ENCODE peak calls at places on chromosome 18, in six cellular contexts. One of them, this sample, is unnamed.
A peak's percentile ranks its signal among the peaks of the same experiment; 100 is the strongest.

GRCh38 chr18:50051288-50051687 is 143.7 kb downstream of the MYO5B start:
- DNase-seq in CD8-positive, alpha-beta T cell: no peak
- DNase-seq in cardiac muscle cell: peak; percentile 27
- DNase-seq in tibial artery: no peak
- DNase-seq in adrenal gland: no peak
- DNase-seq in colonic mucosa: no peak
- DNase-seq in this sample: peak; percentile 45

GRCh38 chr18:79542213-79542612 is 137.4 kb upstream of the CTDP1 start:
- DNase-seq in tibial artery: no peak
- DNase-seq in adrenal gland: no peak
- DNase-seq in cardiac muscle cell: no peak
- DNase-seq in CD8-positive, alpha-beta T cell: no peak
- DNase-seq in colonic mucosa: no peak
- DNase-seq in this sample: no peak

GRCh38 chr18:26685438-26686173 is 137.3 kb upstream of the KCTD1 start:
- DNase-seq in CD8-positive, alpha-beta T cell: no peak
- DNase-seq in colonic mucosa: no peak
- DNase-seq in cardiac muscle cell: no peak
- DNase-seq in adrenal gland: no peak
- DNase-seq in tibial artery: no peak
- DNase-seq in this sample: no peak

GRCh38 chr18:3233004-3233403 is 13.2 kb upstream of the MYOM1 start:
- DNase-seq in colonic mucosa: no peak
- DNase-seq in tibial artery: no peak
- DNase-seq in cardiac muscle cell: no peak
- DNase-seq in CD8-positive, alpha-beta T cell: no peak
- DNase-seq in adrenal gland: no peak
- DNase-seq in this sample: no peak

GRCh38 chr18:22980394-22980793 is 47.3 kb downstream of the RBBP8 start:
- DNase-seq in tibial artery: no peak
- DNase-seq in CD8-positive, alpha-beta T cell: no peak
- DNase-seq in cardiac muscle cell: no peak
- DNase-seq in adrenal gland: no peak
- DNase-seq in colonic mucosa: no peak
- DNase-seq in this sample: no peak

GRCh38 chr18:79641722-79642497 is 37.7 kb upstream of the CTDP1 start:
- DNase-seq in tibial artery: no peak
- DNase-seq in colonic mucosa: no peak
- DNase-seq in cardiac muscle cell: no peak
- DNase-seq in adrenal gland: no peak
- DNase-seq in CD8-positive, alpha-beta T cell: no peak
- DNase-seq in this sample: no peak

GRCh38 chr18:3345452-3345851 is 83.5 kb downstream of the MYL12B start:
- DNase-seq in cardiac muscle cell: peak; percentile 55
- DNase-seq in tibial artery: no peak
- DNase-seq in colonic mucosa: no peak
- DNase-seq in adrenal gland: no peak
- DNase-seq in CD8-positive, alpha-beta T cell: no peak
- DNase-seq in this sample: no peak

GRCh38 chr18:32753656-32754221 is 19.1 kb downstream of the KLHL14 start:
- DNase-seq in CD8-positive, alpha-beta T cell: no peak
- DNase-seq in adrenal gland: no peak
- DNase-seq in tibial artery: no peak
- DNase-seq in colonic mucosa: no peak
- DNase-seq in cardiac muscle cell: no peak
- DNase-seq in this sample: peak; percentile 83

GRCh38 chr18:1585881-1586488 is 681.3 kb downstream of the ADCYAP1 start:
- DNase-seq in colonic mucosa: no peak
- DNase-seq in adrenal gland: no peak
- DNase-seq in tibial artery: no peak
- DNase-seq in CD8-positive, alpha-beta T cell: no peak
- DNase-seq in cardiac muscle cell: peak; percentile 57
- DNase-seq in this sample: no peak

GRCh38 chr18:68454511-68455228 is 260.2 kb downstream of the TMX3 start:
- DNase-seq in tibial artery: no peak
- DNase-seq in CD8-positive, alpha-beta T cell: no peak
- DNase-seq in adrenal gland: no peak
- DNase-seq in colonic mucosa: no peak
- DNase-seq in cardiac muscle cell: peak; percentile 74
- DNase-seq in this sample: no peak

GRCh38 chr18:21599585-21600525 is 649 bp downstream of the ESCO1 start:
- DNase-seq in CD8-positive, alpha-beta T cell: no peak
- DNase-seq in tibial artery: peak; percentile 43
- DNase-seq in cardiac muscle cell: peak; percentile 6
- DNase-seq in adrenal gland: peak; percentile 65
- DNase-seq in colonic mucosa: peak; percentile 62
- DNase-seq in this sample: no peak

GRCh38 chr18:68916734-68917133 is 118.9 kb downstream of the CCDC102B start:
- DNase-seq in adrenal gland: no peak
- DNase-seq in CD8-positive, alpha-beta T cell: no peak
- DNase-seq in tibial artery: no peak
- DNase-seq in colonic mucosa: no peak
- DNase-seq in cardiac muscle cell: peak; percentile 2
- DNase-seq in this sample: no peak

GRCh38 chr18:79302120-79302519 is 93.6 kb upstream of the NFATC1 start:
- DNase-seq in tibial artery: no peak
- DNase-seq in adrenal gland: no peak
- DNase-seq in colonic mucosa: peak; percentile 75
- DNase-seq in CD8-positive, alpha-beta T cell: no peak
- DNase-seq in cardiac muscle cell: no peak
- DNase-seq in this sample: no peak

GRCh38 chr18:77063256-77063655 is 69.3 kb downstream of the MBP start:
- DNase-seq in cardiac muscle cell: peak; percentile 58
- DNase-seq in tibial artery: no peak
- DNase-seq in adrenal gland: no peak
- DNase-seq in CD8-positive, alpha-beta T cell: no peak
- DNase-seq in colonic mucosa: peak; percentile 64
- DNase-seq in this sample: no peak

GRCh38 chr18:77167276-77167675 is 34.7 kb upstream of the MBP start:
- DNase-seq in CD8-positive, alpha-beta T cell: no peak
- DNase-seq in cardiac muscle cell: no peak
- DNase-seq in tibial artery: no peak
- DNase-seq in colonic mucosa: no peak
- DNase-seq in adrenal gland: no peak
- DNase-seq in this sample: no peak

GRCh38 chr18:57542126-57542525 is 44.4 kb downstream of the FECH start:
- DNase-seq in tibial artery: no peak
- DNase-seq in cardiac muscle cell: peak; percentile 35
- DNase-seq in CD8-positive, alpha-beta T cell: no peak
- DNase-seq in colonic mucosa: no peak
- DNase-seq in adrenal gland: no peak
- DNase-seq in this sample: no peak

GRCh38 chr18:29436459-29436858 is 1259.5 kb upstream of the CDH2 start:
- DNase-seq in adrenal gland: no peak
- DNase-seq in tibial artery: no peak
- DNase-seq in CD8-positive, alpha-beta T cell: no peak
- DNase-seq in cardiac muscle cell: no peak
- DNase-seq in colonic mucosa: no peak
- DNase-seq in this sample: no peak

GRCh38 chr18:79740741-79741700 is 56.7 kb upstream of the KCNG2 start:
- DNase-seq in adrenal gland: no peak
- DNase-seq in cardiac muscle cell: no peak
- DNase-seq in tibial artery: no peak
- DNase-seq in CD8-positive, alpha-beta T cell: no peak
- DNase-seq in colonic mucosa: no peak
- DNase-seq in this sample: no peak

GRCh38 chr18:38369772-38370690 is 804.4 kb upstream of the CELF4 start:
- DNase-seq in cardiac muscle cell: no peak
- DNase-seq in colonic mucosa: no peak
- DNase-seq in tibial artery: no peak
- DNase-seq in CD8-positive, alpha-beta T cell: no peak
- DNase-seq in adrenal gland: no peak
- DNase-seq in this sample: no peak

GRCh38 chr18:12397793-12398192 is 9.9 kb upstream of the PRELID3A start:
- DNase-seq in cardiac muscle cell: no peak
- DNase-seq in tibial artery: no peak
- DNase-seq in colonic mucosa: no peak
- DNase-seq in adrenal gland: no peak
- DNase-seq in CD8-positive, alpha-beta T cell: no peak
- DNase-seq in this sample: no peak

GRCh38 chr18:29711931-29712330 is 1330.6 kb downstream of the DSC3 start:
- DNase-seq in CD8-positive, alpha-beta T cell: no peak
- DNase-seq in adrenal gland: no peak
- DNase-seq in cardiac muscle cell: no peak
- DNase-seq in colonic mucosa: no peak
- DNase-seq in tibial artery: no peak
- DNase-seq in this sample: no peak

GRCh38 chr18:79517322-79517721 is 121.6 kb downstream of the NFATC1 start:
- DNase-seq in cardiac muscle cell: no peak
- DNase-seq in CD8-positive, alpha-beta T cell: no peak
- DNase-seq in tibial artery: no peak
- DNase-seq in adrenal gland: no peak
- DNase-seq in colonic mucosa: peak; percentile 17
- DNase-seq in this sample: no peak

GRCh38 chr18:75898666-75899065 is 471.2 kb upstream of the SMIM21 start:
- DNase-seq in cardiac muscle cell: no peak
- DNase-seq in adrenal gland: no peak
- DNase-seq in CD8-positive, alpha-beta T cell: no peak
- DNase-seq in colonic mucosa: no peak
- DNase-seq in tibial artery: no peak
- DNase-seq in this sample: no peak

GRCh38 chr18:75895135-75895534 is 467.6 kb upstream of the SMIM21 start:
- DNase-seq in CD8-positive, alpha-beta T cell: no peak
- DNase-seq in adrenal gland: no peak
- DNase-seq in colonic mucosa: no peak
- DNase-seq in tibial artery: no peak
- DNase-seq in cardiac muscle cell: no peak
- DNase-seq in this sample: no peak

DNA sequence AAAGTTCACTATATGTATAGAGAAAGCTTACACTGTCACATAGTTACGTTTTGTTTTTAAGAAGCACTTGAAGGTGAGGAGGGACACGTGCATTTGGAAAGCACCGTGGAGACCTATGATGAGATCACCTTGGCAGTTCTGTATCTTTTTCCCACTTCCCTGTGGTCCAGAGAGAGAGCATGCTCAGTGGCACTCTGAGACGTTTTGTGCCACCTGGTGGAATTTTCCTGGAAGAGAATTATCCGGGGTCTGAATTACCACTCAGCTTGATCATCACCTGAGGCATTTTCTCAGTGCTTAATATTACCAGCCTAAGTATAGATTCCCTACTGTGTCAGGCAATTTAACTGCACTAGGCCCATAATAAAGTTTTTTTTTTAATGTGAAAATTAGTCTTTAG is 469.4 kb upstream of the SMIM21 start:
- DNase-seq in tibial artery: no peak
- DNase-seq in colonic mucosa: no peak
- DNase-seq in CD8-positive, alpha-beta T cell: no peak
- DNase-seq in cardiac muscle cell: no peak
- DNase-seq in adrenal gland: no peak
- DNase-seq in this sample: peak; percentile 77
- TF ChIP-seq CTCF in tibial artery: no peak
- TF ChIP-seq CTCF in colonic mucosa: no peak
- TF ChIP-seq CTCF in CD8-positive, alpha-beta T cell: no peak
- TF ChIP-seq CTCF in cardiac muscle cell: no peak
- TF ChIP-seq CTCF in adrenal gland: no peak
- TF ChIP-seq CTCF in this sample: peak; percentile 61

GRCh38 chr18:13434854-13435253 is 216.3 kb downstream of the LDLRAD4 start:
- DNase-seq in CD8-positive, alpha-beta T cell: no peak
- DNase-seq in colonic mucosa: no peak
- DNase-seq in adrenal gland: no peak
- DNase-seq in cardiac muscle cell: no peak
- DNase-seq in tibial artery: no peak
- DNase-seq in this sample: no peak
- H3K27ac ChIP-seq in CD8-positive, alpha-beta T cell: no peak overlapping the region
- H3K27ac ChIP-seq in colonic mucosa: no peak overlapping the region
- H3K27ac ChIP-seq in adrenal gland: no peak overlapping the region
- H3K27ac ChIP-seq in cardiac muscle cell: no peak overlapping the region
- H3K27ac ChIP-seq in tibial artery: peak overlapping the region; percentile 65
- H3K27ac ChIP-seq in this sample: no peak overlapping the region

GRCh38 chr18:51134721-51135120 is 62.8 kb downstream of the MEX3C start:
- DNase-seq in cardiac muscle cell: no peak
- DNase-seq in CD8-positive, alpha-beta T cell: no peak
- DNase-seq in adrenal gland: no peak
- DNase-seq in colonic mucosa: no peak
- DNase-seq in tibial artery: no peak
- DNase-seq in this sample: no peak

GRCh38 chr18:51137891-51138290 is 59.6 kb downstream of the MEX3C start:
- DNase-seq in adrenal gland: no peak
- DNase-seq in cardiac muscle cell: no peak
- DNase-seq in tibial artery: no peak
- DNase-seq in CD8-positive, alpha-beta T cell: no peak
- DNase-seq in colonic mucosa: no peak
- DNase-seq in this sample: no peak

GRCh38 chr18:51135361-51135760 is 62.1 kb downstream of the MEX3C start:
- DNase-seq in cardiac muscle cell: peak; percentile 72
- DNase-seq in CD8-positive, alpha-beta T cell: no peak
- DNase-seq in colonic mucosa: no peak
- DNase-seq in tibial artery: no peak
- DNase-seq in adrenal gland: no peak
- DNase-seq in this sample: no peak

GRCh38 chr18:51137051-51137729 is 60.3 kb downstream of the MEX3C start:
- DNase-seq in CD8-positive, alpha-beta T cell: no peak
- DNase-seq in tibial artery: no peak
- DNase-seq in colonic mucosa: no peak
- DNase-seq in cardiac muscle cell: no peak
- DNase-seq in adrenal gland: no peak
- DNase-seq in this sample: no peak

DNA sequence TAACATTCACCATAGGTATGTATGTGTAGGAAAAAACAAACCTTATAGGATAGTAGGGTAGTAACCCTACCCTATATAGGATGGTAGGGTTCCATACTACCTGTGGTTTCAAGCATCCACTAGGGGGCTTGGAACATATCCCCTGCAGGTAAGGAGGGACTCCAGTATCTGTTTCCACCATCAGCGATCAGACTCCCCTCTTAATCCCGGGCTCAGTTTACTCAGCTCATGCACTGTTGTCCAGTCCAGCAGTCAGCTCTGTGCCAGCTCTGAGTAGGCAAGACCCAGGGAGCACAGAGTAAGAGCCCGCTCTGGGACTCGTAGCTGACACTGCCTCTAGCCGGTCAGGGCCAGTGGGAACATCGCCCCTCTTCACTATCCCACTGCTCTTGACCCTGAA is 61.7 kb downstream of the MEX3C start:
- DNase-seq in adrenal gland: no peak
- DNase-seq in CD8-positive, alpha-beta T cell: no peak
- DNase-seq in colonic mucosa: no peak
- DNase-seq in tibial artery: no peak
- DNase-seq in cardiac muscle cell: no peak
- DNase-seq in this sample: peak; percentile 42
- TF ChIP-seq CTCF in adrenal gland: peak; percentile 4
- TF ChIP-seq CTCF in CD8-positive, alpha-beta T cell: peak; percentile 16
- TF ChIP-seq CTCF in colonic mucosa: no peak
- TF ChIP-seq CTCF in tibial artery: no peak
- TF ChIP-seq CTCF in cardiac muscle cell: peak; percentile 35
- TF ChIP-seq CTCF in this sample: peak; percentile 68

GRCh38 chr18:61706516-61706915 is 186.3 kb downstream of the RNF152 start:
- DNase-seq in adrenal gland: no peak
- DNase-seq in colonic mucosa: no peak
- DNase-seq in CD8-positive, alpha-beta T cell: no peak
- DNase-seq in tibial artery: no peak
- DNase-seq in cardiac muscle cell: no peak
- DNase-seq in this sample: no peak

GRCh38 chr18:61702007-61702406 is 190.8 kb downstream of the RNF152 start:
- DNase-seq in adrenal gland: no peak
- DNase-seq in CD8-positive, alpha-beta T cell: no peak
- DNase-seq in colonic mucosa: no peak
- DNase-seq in cardiac muscle cell: peak; percentile 46
- DNase-seq in tibial artery: no peak
- DNase-seq in this sample: no peak

GRCh38 chr18:61699397-61700090 is 193.3 kb downstream of the RNF152 start:
- DNase-seq in CD8-positive, alpha-beta T cell: no peak
- DNase-seq in cardiac muscle cell: no peak
- DNase-seq in adrenal gland: no peak
- DNase-seq in tibial artery: no peak
- DNase-seq in colonic mucosa: no peak
- DNase-seq in this sample: no peak

GRCh38 chr18:61703508-61703907 is 189.3 kb downstream of the RNF152 start:
- DNase-seq in CD8-positive, alpha-beta T cell: no peak
- DNase-seq in colonic mucosa: no peak
- DNase-seq in tibial artery: no peak
- DNase-seq in adrenal gland: no peak
- DNase-seq in cardiac muscle cell: peak; percentile 75
- DNase-seq in this sample: no peak
- H3K27ac ChIP-seq in CD8-positive, alpha-beta T cell: no peak overlapping the region
- H3K27ac ChIP-seq in colonic mucosa: no peak overlapping the region
- H3K27ac ChIP-seq in tibial artery: peak overlapping the region; percentile 52
- H3K27ac ChIP-seq in adrenal gland: no peak overlapping the region
- H3K27ac ChIP-seq in cardiac muscle cell: no peak overlapping the region
- H3K27ac ChIP-seq in this sample: no peak overlapping the region

This sample was measured in WERI-Rb-1.